ENCODE peak calls at places on chromosome 9, in seven cellular contexts. U is endothelial cell; X is RCC 7860; V is AG10803; P is T-helper 9 cell; O is central memory CD4-positive, alpha-beta T cell; B is HTR-8/SVneo. G is an unnamed sample.

GRCh38 chr9:106878943-106879916 is 16.3 kb downstream of the ZNF462 start:
- DNase-seq in B (no peak), O (no peak), X (peak), V (peak), U (peak), P (no peak), G (peak)

GRCh38 chr9:134492721-134493470 is 148.7 kb upstream of the COL5A1 start:
- DNase-seq in P (no peak), U (no peak), X (no peak), B (no peak), O (no peak), V (no peak), G (no peak)

GRCh38 chr9:114061830-114062474 is 16.1 kb downstream of the AMBP start:
- DNase-seq in P (no peak), O (no peak), B (no peak), X (no peak), U (no peak), V (no peak), G (no peak)

GRCh38 chr9:34343090-34343489 is 13.7 kb downstream of the NUDT2 start:
- DNase-seq in U (no peak), X (no peak), V (no peak), O (no peak), P (no peak), B (no peak), G (no peak)

GRCh38 chr9:138060881-138061280 is 183.3 kb downstream of the CACNA1B start:
- DNase-seq in U (no peak), O (no peak), X (no peak), B (no peak), V (no peak), P (no peak), G (no peak)

GRCh38 chr9:77507212-77507961 is 140.7 kb downstream of the GNA14 start:
- DNase-seq in X (no peak), V (no peak), O (no peak), B (no peak), P (no peak), U (no peak), G (no peak)

GRCh38 chr9:112750111-112750766 is at the start of gene SNX30:
- DNase-seq in X (peak), B (peak), P (peak), U (peak), V (peak), O (peak), G (peak)

GRCh38 chr9:21615446-21615845 is 133.3 kb upstream of the IFNE start:
- DNase-seq in B (no peak), U (no peak), O (no peak), V (no peak), X (no peak), P (no peak), G (no peak)

GRCh38 chr9:136741885-136742568 is 713 bp downstream of the LCN10 start:
- DNase-seq in X (no peak), P (no peak), O (no peak), V (no peak), B (no peak), U (no peak), G (no peak)

GRCh38 chr9:111991179-111991578 is 94.6 kb downstream of the UGCG start:
- DNase-seq in O (no peak), P (no peak), B (no peak), X (no peak), V (no peak), U (no peak), G (no peak)

GRCh38 chr9:16031971-16032370 is 479.1 kb downstream of the CCDC171 start:
- DNase-seq in U (no peak), V (peak), P (no peak), X (peak), O (no peak), B (no peak), G (no peak)

GRCh38 chr9:78144663-78145377 is 91.1 kb upstream of the CEP78 start:
- DNase-seq in X (no peak), P (no peak), U (no peak), V (no peak), B (no peak), O (no peak), G (no peak)

GRCh38 chr9:7704543-7704942 is 95.0 kb downstream of the DMAC1 start:
- DNase-seq in B (no peak), V (no peak), X (no peak), P (no peak), O (no peak), U (no peak), G (no peak)

GRCh38 chr9:20786807-20787206 is 102.7 kb downstream of the FOCAD start:
- DNase-seq in P (no peak), B (no peak), X (no peak), U (no peak), V (no peak), O (no peak), G (no peak)

GRCh38 chr9:130934246-130934645 is 4.8 kb downstream of the FIBCD1 start:
- DNase-seq in P (no peak), O (no peak), V (no peak), B (no peak), U (no peak), X (no peak), G (no peak)

GRCh38 chr9:75185585-75186170 is 97.4 kb downstream of the OSTF1 start:
- DNase-seq in U (peak), P (peak), O (no peak), B (peak), V (peak), X (peak), G (peak)

GRCh38 chr9:35783418-35783817 is 8.0 kb upstream of the NPR2 start:
- DNase-seq in U (no peak), P (no peak), V (no peak), O (no peak), B (no peak), X (no peak), G (no peak)

GRCh38 chr9:126527109-126527825 is 86.5 kb upstream of the LMX1B start:
- DNase-seq in U (no peak), O (no peak), B (no peak), X (no peak), V (no peak), P (no peak), G (no peak)